ENCODE peak calls at places on chromosomes 12 and 14, in nine cellular contexts. J is upper lobe of right lung; K is OCI-LY7; Q is K562; I is ovary; V is progenitor cell of endocrine pancreas; H is CD4-positive, alpha-beta T cell; A is neural crest cell; G is cardiac fibroblast. O is an unnamed sample.

GRCh38 chr14:103108749-103109207 is 14.3 kb downstream of the EXOC3L4 start:
- DNase-seq in Q (peak), K (peak), G (peak), I (no peak), V (no peak), H (no peak), A (no peak), J (no peak), O (no peak)

GRCh38 chr14:90040411-90040810 is 21.4 kb upstream of the KCNK13 start:
- DNase-seq in K (no peak), J (no peak), G (peak), I (no peak), H (no peak), V (no peak), Q (no peak), A (no peak), O (no peak)

GRCh38 chr12:104581000-104581570 is 124.3 kb downstream of the CHST11 start:
- DNase-seq in J (no peak), H (no peak), K (no peak), I (no peak), V (no peak), G (no peak), A (no peak), Q (no peak), O (no peak)

GRCh38 chr14:78512021-78512420 is 341.8 kb downstream of the NRXN3 start:
- DNase-seq in G (no peak), J (no peak), H (no peak), I (no peak), Q (no peak), A (no peak), K (no peak), V (no peak), O (no peak)

GRCh38 chr14:70567791-70568190 is 32.7 kb downstream of the MED6 start:
- DNase-seq in Q (peak), V (no peak), K (peak), A (peak), J (no peak), H (no peak), G (peak), I (no peak), O (peak)

GRCh38 chr12:116400671-116401357 is 123.3 kb upstream of the MED13L start:
- DNase-seq in G (no peak), V (no peak), Q (no peak), I (no peak), J (no peak), H (no peak), K (no peak), A (no peak), O (no peak)

GRCh38 chr14:70716958-70717357 is 75.2 kb downstream of the TTC9 start:
- DNase-seq in I (no peak), H (no peak), A (no peak), V (no peak), Q (no peak), K (no peak), J (no peak), G (no peak), O (no peak)

GRCh38 chr14:39469094-39469710 is 37.0 kb upstream of the FBXO33 start:
- DNase-seq in V (no peak), I (no peak), K (peak), J (no peak), G (peak), Q (peak), A (peak), H (peak), O (peak)

GRCh38 chr14:37262649-37263048 is 64.9 kb downstream of the MIPOL1 start:
- DNase-seq in G (no peak), J (no peak), Q (no peak), A (no peak), V (no peak), I (no peak), K (no peak), H (no peak), O (no peak)
- TF ChIP-seq CTCF in G (no peak), J (no peak), Q (no peak), A (no peak), V (no peak), I (no peak), K (no peak), H (no peak), O (no peak)

GRCh38 chr12:71639341-71639760 is 24.3 kb downstream of the ZFC3H1 start:
- DNase-seq in H (no peak), K (peak), G (peak), I (no peak), A (no peak), V (no peak), J (no peak), Q (peak), O (no peak)
- TF ChIP-seq CTCF in H (no peak), K (peak), G (peak), I (no peak), A (no peak), V (peak), J (no peak), Q (peak), O (peak)

DNA sequence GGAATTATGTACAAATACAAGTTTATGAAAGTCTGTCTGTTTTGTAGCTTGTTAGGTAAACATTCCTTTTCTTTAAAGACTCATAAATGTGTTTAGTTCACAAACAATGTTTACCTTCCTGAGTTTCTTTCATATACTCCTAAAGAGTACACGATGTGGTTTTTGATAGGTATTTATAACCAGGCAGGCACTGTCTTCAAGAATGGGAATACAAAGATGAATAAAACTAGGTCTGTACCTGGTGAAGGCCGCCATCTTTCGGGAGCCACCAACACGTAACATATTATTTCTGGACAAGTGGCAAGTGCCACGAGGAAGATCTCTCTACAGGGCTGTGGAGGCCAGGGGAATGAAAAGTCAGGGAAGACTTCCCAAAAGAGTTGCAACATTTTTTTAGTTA is 144.6 kb upstream of the RASSF8 start:
- DNase-seq in G (no peak), I (no peak), V (no peak), H (no peak), Q (no peak), A (no peak), J (no peak), K (no peak), O (no peak)
- TF ChIP-seq CTCF in G (no peak), I (no peak), V (no peak), H (no peak), Q (peak), A (no peak), J (no peak), K (no peak), O (no peak)

DNA sequence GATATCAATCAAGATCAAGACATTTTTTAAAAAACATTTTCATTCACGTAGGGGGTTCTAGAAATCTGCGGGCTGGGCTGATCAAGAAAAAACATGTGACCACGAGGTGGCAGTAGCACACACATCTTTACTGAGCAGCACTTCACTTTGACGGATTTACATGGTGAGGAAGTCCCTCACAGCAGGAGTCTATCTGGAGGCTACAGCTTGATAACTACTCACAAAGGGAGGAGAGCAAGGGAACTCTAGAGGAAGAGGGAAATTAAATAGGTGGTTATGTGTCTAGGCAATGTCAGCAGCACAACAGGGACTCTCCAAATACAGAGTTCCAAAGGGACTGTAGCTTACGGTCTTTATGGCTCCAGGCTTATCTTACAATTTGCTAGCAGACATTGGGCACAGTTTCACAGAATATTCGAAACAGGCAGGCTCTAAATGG is 248.1 kb downstream of the DPY19L2 start:
- DNase-seq in J (no peak), V (no peak), G (peak), H (no peak), A (peak), K (peak), Q (peak), I (no peak), O (peak)
- TF ChIP-seq CTCF in J (peak), V (peak), G (peak), H (no peak), A (peak), K (peak), Q (peak), I (no peak), O (peak)

O was measured in fibroblast of pulmonary artery.